ENCODE peak calls at places on chromosomes 13 and 19, in eight cellular contexts. D is kidney, A is mesendoderm, Y is astrocyte, T is fibroblast of lung, C is GM23248, M is trophoblast cell, H is colonic mucosa. G is an unnamed sample.

GRCh38 chr13:42591602-42592001 is 17.6 kb downstream of the TNFSF11 start:
- DNase-seq in T (no peak), Y (no peak), A (no peak), H (no peak), C (no peak), M (no peak), D (no peak), G (no peak)

GRCh38 chr19:48639483-48640375 is 2.5 kb upstream of the DBP start:
- DNase-seq in D (peak; percentile 79), T (no peak), H (no peak), A (no peak), Y (no peak), C (no peak), M (no peak), G (peak; percentile 67)

GRCh38 chr19:11361037-11361770 is 6.0 kb downstream of the PLPPR2 start:
- DNase-seq in T (no peak), D (no peak), Y (no peak), H (peak; percentile 98), C (no peak), A (peak; percentile 94), M (peak; percentile 84), G (peak; percentile 99)

GRCh38 chr19:22616659-22617058 is 17.5 kb upstream of the ZNF492 start:
- DNase-seq in M (no peak), H (no peak), A (no peak), T (no peak), D (no peak), C (no peak), Y (no peak), G (no peak)

GRCh38 chr13:48078251-48078656 is 16.6 kb downstream of the MED4 start:
- DNase-seq in M (peak; percentile 32), H (no peak), Y (no peak), A (peak; percentile 56), C (peak; percentile 13), D (no peak), T (peak; percentile 3), G (peak; percentile 51)

GRCh38 chr13:36819811-36820140 is 754 bp downstream of the RFXAP start:
- DNase-seq in Y (peak; percentile 36), T (peak; percentile 48), H (no peak), D (no peak), C (peak; percentile 52), A (peak; percentile 56), M (no peak), G (no peak)

GRCh38 chr19:10292206-10292788 is 2.5 kb downstream of the ICAM5 start:
- DNase-seq in M (peak; percentile 68), T (no peak), A (peak; percentile 89), D (peak; percentile 97), Y (no peak), H (peak; percentile 92), C (peak; percentile 91), G (peak; percentile 98)

GRCh38 chr19:20238025-20238623 is 71.1 kb downstream of the ZNF486 start:
- DNase-seq in H (peak; percentile 92), A (peak; percentile 99), M (peak; percentile 97), C (peak; percentile 96), Y (peak; percentile 80), T (peak; percentile 86), D (peak; percentile 95), G (peak; percentile 99)

GRCh38 chr13:52845766-52846566 is 2.5 kb downstream of the PCDH8 start:
- DNase-seq in T (peak; percentile 3), C (peak; percentile 21), M (no peak), D (peak; percentile 66), A (peak; percentile 88), Y (no peak), H (peak; percentile 45), G (peak; percentile 93)

GRCh38 chr19:55956431-55956830 is 8.8 kb downstream of the NLRP8 start:
- DNase-seq in M (no peak), H (no peak), T (no peak), A (no peak), Y (no peak), D (no peak), C (no peak), G (no peak)

GRCh38 chr13:26914624-26915023 is 154.0 kb upstream of the GPR12 start:
- DNase-seq in C (no peak), T (peak; percentile 13), A (no peak), H (no peak), D (no peak), M (no peak), Y (peak; percentile 5), G (peak; percentile 23)

GRCh38 chr19:2607712-2608601 is 94.5 kb downstream of the GNG7 start:
- DNase-seq in Y (no peak), H (no peak), D (peak; percentile 76), C (no peak), A (no peak), M (no peak), T (no peak), G (no peak)

DNA sequence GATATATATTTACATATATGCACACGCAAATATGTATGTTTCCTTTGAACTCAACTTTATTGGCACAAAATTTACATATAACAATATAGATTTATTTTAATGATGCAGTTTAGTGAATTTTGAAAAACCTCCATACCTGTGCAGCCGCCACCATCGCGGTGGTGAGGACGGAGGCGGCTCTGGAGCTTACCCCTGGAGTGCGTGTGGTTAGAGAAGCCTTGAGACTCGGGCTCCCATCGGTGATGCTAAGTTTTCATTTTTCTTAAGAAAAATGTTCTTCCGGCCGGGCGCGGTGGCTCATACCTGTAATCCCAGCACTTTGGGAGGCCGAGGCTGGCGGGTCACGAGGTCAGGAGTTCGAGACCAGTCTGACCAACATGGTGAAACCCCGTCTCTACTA is 31.8 kb downstream of the GJA3 start:
- DNase-seq in C (no peak), Y (no peak), M (no peak), T (no peak), A (no peak), D (no peak), H (no peak), G (no peak)
- H3K4me3 ChIP-seq in C (no peak overlapping the region), Y (no peak overlapping the region), M (no peak overlapping the region), T (no peak overlapping the region), A (no peak overlapping the region), D (peak overlapping the region; percentile 67), H (peak overlapping the region; percentile 48), G (peak overlapping the region; percentile 77)

DNA sequence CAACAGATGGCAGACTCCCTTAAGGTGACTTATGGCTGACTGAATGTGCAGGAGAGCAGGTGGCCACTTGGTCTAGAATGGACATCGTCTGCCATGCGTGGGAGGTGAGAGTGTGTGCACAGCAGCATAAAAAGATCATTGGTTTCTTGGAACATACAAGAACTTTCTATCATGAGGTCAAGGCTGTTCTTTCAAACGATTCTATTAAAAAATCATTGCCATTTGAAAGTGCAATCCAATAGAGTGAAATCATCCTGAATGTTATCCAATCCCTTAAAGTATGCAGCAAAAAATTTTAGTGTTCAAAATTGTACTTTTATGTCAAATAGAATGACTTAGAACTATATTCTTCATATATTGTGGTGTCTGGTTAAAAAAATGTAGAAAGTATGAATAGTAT is 53.1 kb upstream of the FARP1 start:
- DNase-seq in M (no peak), T (peak; percentile 53), A (no peak), D (no peak), Y (peak; percentile 50), C (peak; percentile 55), H (no peak), G (no peak)
- H3K9ac ChIP-seq in M (no peak overlapping the region), T (no peak overlapping the region), A (no peak overlapping the region), D (no peak overlapping the region), Y (peak overlapping the region; percentile 39), C (peak overlapping the region; percentile 48), H (no peak overlapping the region), G (no peak overlapping the region)

DNA sequence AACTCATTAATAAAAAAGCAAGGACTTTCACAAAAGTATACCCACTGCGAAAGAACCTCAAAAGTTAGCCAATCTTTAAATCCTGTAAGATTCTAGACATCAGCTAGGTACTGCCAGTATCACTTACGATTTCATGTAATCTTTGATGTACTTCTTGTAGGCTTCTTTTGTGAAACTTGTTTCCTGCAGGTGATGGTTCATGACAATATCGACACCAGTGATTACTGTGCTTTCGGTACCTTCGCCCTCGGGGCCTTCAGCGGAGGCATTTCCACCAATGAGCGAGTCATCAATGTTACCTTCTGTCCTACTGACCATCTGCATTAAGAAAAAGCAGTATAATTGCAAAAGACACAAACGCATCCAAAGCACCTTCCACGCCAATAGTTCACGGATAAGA is 1.1 kb downstream of the TPT1 start:
- DNase-seq in D (no peak), T (no peak), Y (no peak), H (no peak), M (peak; percentile 39), C (peak; percentile 20), A (no peak), G (no peak)
- H3K4me3 ChIP-seq in D (peak overlapping the region; percentile 99), T (peak overlapping the region; percentile 82), Y (peak overlapping the region; percentile 97), H (peak overlapping the region; percentile 50), M (peak overlapping the region; percentile 99), C (peak overlapping the region; percentile 98), A (peak overlapping the region; percentile 88), G (peak overlapping the region; percentile 100)

GRCh38 chr13:31011193-31011860 is 78.9 kb downstream of the TEX26 start:
- DNase-seq in H (no peak), T (no peak), Y (no peak), C (no peak), D (no peak), M (no peak), A (peak; percentile 45), G (peak; percentile 32)

GRCh38 chr13:31015207-31015606 is 82.8 kb downstream of the TEX26 start:
- DNase-seq in D (no peak), H (no peak), T (no peak), M (no peak), Y (no peak), C (no peak), A (no peak), G (no peak)

GRCh38 chr13:31009166-31009565 is 76.7 kb downstream of the TEX26 start:
- DNase-seq in C (no peak), H (no peak), T (peak; percentile 60), M (no peak), D (no peak), A (no peak), Y (peak; percentile 62), G (peak; percentile 27)

GRCh38 chr13:31014461-31014860 is 82.0 kb downstream of the TEX26 start:
- DNase-seq in M (no peak), Y (no peak), D (no peak), A (no peak), H (no peak), T (no peak), C (no peak), G (no peak)

GRCh38 chr13:31012285-31013024 is 80.0 kb downstream of the TEX26 start:
- DNase-seq in C (peak; percentile 60), Y (no peak), A (peak; percentile 59), H (no peak), M (peak; percentile 2), T (no peak), D (no peak), G (peak; percentile 57)
- H3K9ac ChIP-seq in C (no peak overlapping the region), Y (no peak overlapping the region), A (no peak overlapping the region), H (no peak overlapping the region), M (no peak overlapping the region), T (no peak overlapping the region), D (no peak overlapping the region), G (no peak overlapping the region)

DNA sequence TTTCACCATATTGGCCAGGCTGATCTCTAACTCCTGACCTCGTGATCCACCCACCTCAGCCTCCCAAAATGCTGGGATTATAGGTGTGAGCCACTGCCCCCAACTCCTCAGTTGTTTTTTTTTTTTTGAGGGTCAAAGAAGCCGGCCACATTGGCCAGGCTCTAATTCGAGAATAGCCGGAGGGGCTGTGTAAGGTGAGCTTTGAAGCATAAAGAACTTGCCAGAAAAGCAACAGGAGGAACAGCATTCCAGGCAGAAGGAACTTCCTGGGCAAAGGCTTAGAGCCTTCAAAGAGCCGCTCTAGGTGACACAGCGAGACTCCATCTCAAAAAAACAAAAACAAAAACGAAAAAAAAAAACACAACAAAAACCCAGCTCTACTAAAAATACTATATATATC is 1.2 kb upstream of the BABAM1 start:
- DNase-seq in C (no peak), H (no peak), M (peak; percentile 95), A (no peak), Y (no peak), T (no peak), D (no peak), G (no peak)
- H3K4me3 ChIP-seq in C (no peak overlapping the region), H (no peak overlapping the region), M (no peak overlapping the region), A (no peak overlapping the region), Y (no peak overlapping the region), T (no peak overlapping the region), D (no peak overlapping the region), G (no peak overlapping the region)